ENCODE peak calls at places on chromosomes 2 and 18, in seven cellular contexts. H is CD4-positive, alpha-beta T cell; C is Calu3; Q is MM.1S; Z is thoracic aorta; O is endothelial cell; R is GM12865. J is an unnamed sample.

GRCh38 chr2:37472959-37473358 is 128.5 kb downstream of the QPCT start:
- DNase-seq in Z (no peak), Q (no peak), C (peak; percentile 30), R (no peak), O (no peak), H (no peak), J (no peak)

GRCh38 chr2:32712870-32713269 is 85.0 kb downstream of the TTC27 start:
- DNase-seq in C (no peak), R (no peak), O (no peak), H (no peak), Q (no peak), Z (no peak), J (no peak)

GRCh38 chr2:199148076-199148845 is 309.5 kb downstream of the SATB2 start:
- DNase-seq in Q (no peak), R (no peak), C (no peak), O (no peak), H (no peak), Z (no peak), J (no peak)

GRCh38 chr2:127006962-127007361 is 100.0 kb downstream of the BIN1 start:
- DNase-seq in H (no peak), R (no peak), O (no peak), Q (no peak), C (no peak), Z (no peak), J (no peak)

GRCh38 chr18:43236921-43237320 is 40.4 kb downstream of the SYT4 start:
- DNase-seq in Z (no peak), O (no peak), H (no peak), C (no peak), Q (no peak), R (no peak), J (no peak)

GRCh38 chr2:75276093-75277055 is 77.1 kb upstream of the TACR1 start:
- DNase-seq in H (no peak), O (no peak), Z (no peak), R (no peak), Q (no peak), C (no peak), J (no peak)

GRCh38 chr18:48923746-48924580 is 26.8 kb downstream of the SMAD7 start:
- DNase-seq in H (no peak), R (peak; percentile 68), Q (no peak), C (no peak), O (no peak), Z (no peak), J (no peak)

GRCh38 chr18:11733031-11733430 is 44.0 kb downstream of the GNAL start:
- DNase-seq in O (peak; percentile 84), R (peak; percentile 67), H (peak; percentile 33), Q (peak; percentile 72), C (peak; percentile 82), Z (no peak), J (peak; percentile 46)

GRCh38 chr2:81545626-81546025 is 1241.1 kb upstream of the LRRTM1 start:
- DNase-seq in O (no peak), R (no peak), H (no peak), Z (no peak), C (no peak), Q (no peak), J (no peak)

GRCh38 chr2:240615409-240615808 is 9.9 kb upstream of the GPR35 start:
- DNase-seq in Q (no peak), R (no peak), H (no peak), O (no peak), Z (no peak), C (no peak), J (no peak)

DNA sequence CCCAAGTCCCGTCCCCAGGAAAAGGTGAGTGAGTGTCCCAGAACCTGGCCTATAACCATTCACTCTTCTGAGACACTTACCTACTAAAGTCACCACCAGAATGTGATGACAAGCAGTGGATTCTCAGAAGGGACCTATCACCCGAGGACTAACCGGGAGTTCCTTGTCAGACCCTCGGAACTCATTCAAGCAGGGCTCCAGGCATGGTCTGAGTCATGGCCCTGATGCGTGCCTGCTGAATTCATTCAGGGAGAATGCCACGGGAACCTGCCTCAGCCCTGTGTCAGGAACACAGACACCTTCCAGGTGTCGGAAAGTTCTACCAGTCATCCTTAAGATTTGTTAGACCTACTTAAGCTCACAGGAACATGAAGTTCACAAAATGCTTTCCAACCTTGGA is 29.8 kb downstream of the ALPK2 start:
- DNase-seq in H (no peak), Z (no peak), R (no peak), Q (no peak), O (no peak), C (no peak), J (no peak)
- TF ChIP-seq CTCF in H (no peak), Z (no peak), R (no peak), Q (no peak), O (no peak), C (no peak), J (no peak)

DNA sequence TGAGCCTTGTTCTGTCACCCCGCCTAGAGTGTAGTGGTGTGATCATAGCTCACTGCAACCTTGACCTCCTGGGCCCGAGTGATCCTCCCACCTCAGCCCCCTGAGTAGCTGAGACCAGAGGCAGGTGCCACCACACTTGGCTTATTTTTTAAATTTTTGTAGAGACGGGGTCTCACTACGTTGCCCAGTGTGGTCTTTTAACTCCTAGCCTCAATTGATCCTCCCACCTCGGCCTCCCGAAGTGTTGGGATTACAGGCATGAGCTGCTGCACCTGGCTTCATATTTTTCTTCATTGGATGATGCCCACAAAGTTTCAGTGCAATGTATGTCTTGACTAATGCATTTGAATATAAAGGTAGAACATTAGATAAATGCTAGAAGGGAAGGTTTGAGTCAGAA is 120.8 kb downstream of the FMNL2 start:
- DNase-seq in C (no peak), Q (no peak), O (no peak), R (no peak), H (no peak), Z (no peak), J (no peak)
- TF ChIP-seq CTCF in C (no peak), Q (no peak), O (no peak), R (no peak), H (no peak), Z (no peak), J (no peak)

GRCh38 chr2:155308367-155309009 is 610.0 kb downstream of the KCNJ3 start:
- DNase-seq in R (peak; percentile 9), O (no peak), C (no peak), Q (no peak), H (no peak), Z (no peak), J (no peak)

GRCh38 chr2:155309483-155309882 is 611.0 kb downstream of the KCNJ3 start:
- DNase-seq in O (no peak), H (no peak), C (no peak), Q (no peak), Z (no peak), R (peak; percentile 14), J (no peak)

GRCh38 chr2:155315768-155316167 is 617.3 kb downstream of the KCNJ3 start:
- DNase-seq in O (no peak), Z (no peak), H (no peak), R (no peak), C (no peak), Q (no peak), J (no peak)

GRCh38 chr2:155310589-155310988 is 612.1 kb downstream of the KCNJ3 start:
- DNase-seq in Q (peak; percentile 50), H (no peak), Z (no peak), C (no peak), O (no peak), R (peak; percentile 44), J (no peak)
- TF ChIP-seq CTCF in Q (peak; percentile 56), H (no peak), Z (peak; percentile 43), C (peak; percentile 34), O (peak; percentile 43), R (peak; percentile 27), J (peak; percentile 70)

DNA sequence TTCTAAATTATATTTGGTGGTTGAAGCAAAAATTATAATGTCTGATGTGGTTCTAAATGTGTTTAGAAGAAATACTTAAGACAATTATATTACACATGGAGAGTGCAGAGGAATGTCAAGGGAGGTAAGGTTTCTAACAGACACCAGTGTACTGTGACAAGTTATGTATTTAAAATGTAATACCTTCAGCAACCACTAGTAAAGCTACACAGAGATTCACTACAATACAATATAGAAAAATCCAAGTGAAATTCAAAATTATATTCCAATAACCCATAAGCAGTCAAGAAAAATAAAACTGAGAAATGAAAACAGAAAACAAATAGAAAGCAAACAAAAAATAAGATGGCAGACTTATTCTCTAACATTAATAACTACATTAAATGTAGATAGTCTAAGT is 249.5 kb upstream of the KLHL14 start:
- DNase-seq in O (no peak), H (no peak), R (no peak), Z (no peak), Q (no peak), C (no peak), J (no peak)
- TF ChIP-seq CTCF in O (peak; percentile 48), H (no peak), R (no peak), Z (no peak), Q (no peak), C (no peak), J (no peak)

GRCh38 chr18:36872329-36872728 is 43.4 kb downstream of the KIAA1328 start:
- DNase-seq in C (no peak), R (no peak), O (no peak), Q (no peak), H (no peak), Z (no peak), J (no peak)
- TF ChIP-seq CTCF in C (no peak), R (no peak), O (no peak), Q (no peak), H (no peak), Z (no peak), J (no peak)

DNA sequence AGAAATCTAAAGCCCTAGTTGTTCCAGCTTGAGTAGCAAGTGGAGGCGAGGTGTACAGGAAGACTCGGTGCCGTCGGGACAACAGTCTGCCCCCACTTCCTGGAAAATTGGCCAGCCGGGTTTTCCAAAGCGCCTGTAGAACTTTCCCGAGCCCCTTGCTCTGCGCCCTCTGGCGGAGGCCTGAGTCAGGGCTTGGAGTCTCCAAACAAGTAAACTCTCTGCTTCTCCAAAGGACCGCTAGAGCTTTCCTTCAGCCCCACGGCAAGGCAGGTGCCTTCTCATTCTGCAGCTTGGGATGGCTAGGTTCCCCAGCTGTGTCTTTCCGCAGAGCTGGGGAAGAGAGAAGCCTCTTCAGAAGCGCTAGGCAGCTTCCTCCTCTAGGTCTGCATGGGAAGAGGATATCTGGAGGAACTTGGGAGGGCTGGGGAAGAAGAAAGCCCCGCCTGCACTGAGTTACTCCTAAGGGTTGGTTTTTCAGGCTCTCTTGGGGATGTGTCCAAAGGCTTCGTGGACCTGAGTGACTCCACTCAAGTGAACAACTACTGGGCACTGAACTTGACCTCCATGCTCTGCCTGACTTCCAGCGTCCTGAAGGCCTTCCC is 729 bp downstream of the SPR start:
- DNase-seq in O (peak; percentile 93), Z (peak; percentile 63), Q (peak; percentile 72), C (peak; percentile 93), H (no peak), R (peak; percentile 74), J (peak; percentile 66)
- TF ChIP-seq CTCF in O (peak; percentile 81), Z (peak; percentile 90), Q (peak; percentile 89), C (peak; percentile 82), H (peak; percentile 85), R (peak; percentile 96), J (peak; percentile 84)

GRCh38 chr2:70607121-70607551 is 53.5 kb upstream of the TGFA start:
- DNase-seq in Q (no peak), R (no peak), H (no peak), C (no peak), Z (no peak), O (no peak), J (no peak)

GRCh38 chr2:70598197-70598596 is 44.6 kb upstream of the TGFA start:
- DNase-seq in C (no peak), Z (no peak), R (no peak), H (no peak), O (no peak), Q (no peak), J (no peak)

GRCh38 chr2:70608373-70608772 is 54.7 kb upstream of the TGFA start:
- DNase-seq in Q (no peak), C (peak; percentile 12), R (no peak), Z (no peak), H (no peak), O (no peak), J (no peak)

GRCh38 chr2:70603066-70603465 is 49.4 kb upstream of the TGFA start:
- DNase-seq in R (no peak), O (no peak), H (no peak), Q (no peak), C (no peak), Z (no peak), J (no peak)
- TF ChIP-seq CTCF in R (no peak), O (peak; percentile 68), H (no peak), Q (peak; percentile 15), C (no peak), Z (no peak), J (no peak)

J was measured in D721Med.